ENCODE peak calls at places on chromosomes 11 and 22, in five cellular contexts. One of them, this sample, is unnamed.

GRCh38 chr11:134181707-134182106 is 42.1 kb downstream of the NCAPD3 start:
- DNase-seq in cardiac muscle cell: no peak
- DNase-seq in uterus: no peak
- DNase-seq in dorsolateral prefrontal cortex: no peak
- DNase-seq in naive thymus-derived CD4-positive, alpha-beta T cell: no peak
- DNase-seq in this sample: no peak

GRCh38 chr22:45574069-45574703 is 71.5 kb downstream of the FBLN1 start:
- DNase-seq in cardiac muscle cell: no peak
- DNase-seq in uterus: no peak
- DNase-seq in dorsolateral prefrontal cortex: no peak
- DNase-seq in naive thymus-derived CD4-positive, alpha-beta T cell: no peak
- DNase-seq in this sample: no peak

GRCh38 chr11:64724863-64725535 is 2.0 kb upstream of the NRXN2 start:
- DNase-seq in cardiac muscle cell: no peak
- DNase-seq in uterus: no peak
- DNase-seq in dorsolateral prefrontal cortex: no peak
- DNase-seq in naive thymus-derived CD4-positive, alpha-beta T cell: no peak
- DNase-seq in this sample: no peak

GRCh38 chr11:102566112-102566511 is 35.6 kb upstream of the MMP7 start:
- DNase-seq in cardiac muscle cell: no peak
- DNase-seq in uterus: no peak
- DNase-seq in dorsolateral prefrontal cortex: no peak
- DNase-seq in naive thymus-derived CD4-positive, alpha-beta T cell: no peak
- DNase-seq in this sample: no peak

GRCh38 chr11:47241740-47242400 is 6.7 kb downstream of the ACP2 start:
- DNase-seq in cardiac muscle cell: no peak
- DNase-seq in uterus: no peak
- DNase-seq in dorsolateral prefrontal cortex: no peak
- DNase-seq in naive thymus-derived CD4-positive, alpha-beta T cell: no peak
- DNase-seq in this sample: no peak

GRCh38 chr22:44859641-44860040 is 107.3 kb downstream of the ARHGAP8 start:
- DNase-seq in cardiac muscle cell: no peak
- DNase-seq in uterus: no peak
- DNase-seq in dorsolateral prefrontal cortex: no peak
- DNase-seq in naive thymus-derived CD4-positive, alpha-beta T cell: no peak
- DNase-seq in this sample: no peak

GRCh38 chr11:79421820-79422219 is 19.0 kb downstream of the TENM4 start:
- DNase-seq in cardiac muscle cell: no peak
- DNase-seq in uterus: no peak
- DNase-seq in dorsolateral prefrontal cortex: no peak
- DNase-seq in naive thymus-derived CD4-positive, alpha-beta T cell: no peak
- DNase-seq in this sample: no peak

GRCh38 chr11:11481371-11481770 is 128.3 kb upstream of the CSNK2A3 start:
- DNase-seq in cardiac muscle cell: no peak
- DNase-seq in uterus: no peak
- DNase-seq in dorsolateral prefrontal cortex: no peak
- DNase-seq in naive thymus-derived CD4-positive, alpha-beta T cell: no peak
- DNase-seq in this sample: no peak

GRCh38 chr11:14566331-14567063 is 46.3 kb upstream of the PSMA1 start:
- DNase-seq in cardiac muscle cell: no peak
- DNase-seq in uterus: no peak
- DNase-seq in dorsolateral prefrontal cortex: no peak
- DNase-seq in naive thymus-derived CD4-positive, alpha-beta T cell: no peak
- DNase-seq in this sample: no peak

GRCh38 chr11:99418927-99419707 is 398.4 kb downstream of the CNTN5 start:
- DNase-seq in cardiac muscle cell: no peak
- DNase-seq in uterus: no peak
- DNase-seq in dorsolateral prefrontal cortex: no peak
- DNase-seq in naive thymus-derived CD4-positive, alpha-beta T cell: no peak
- DNase-seq in this sample: no peak

GRCh38 chr11:33894402-33894754 is 2.5 kb upstream of the LMO2 start:
- DNase-seq in cardiac muscle cell: no peak
- DNase-seq in uterus: no peak
- DNase-seq in dorsolateral prefrontal cortex: no peak
- DNase-seq in naive thymus-derived CD4-positive, alpha-beta T cell: no peak
- DNase-seq in this sample: no peak
- H3K4me3 ChIP-seq in cardiac muscle cell: no peak
- H3K4me3 ChIP-seq in uterus: no peak
- H3K4me3 ChIP-seq in dorsolateral prefrontal cortex: no peak
- H3K4me3 ChIP-seq in naive thymus-derived CD4-positive, alpha-beta T cell: peak
- H3K4me3 ChIP-seq in this sample: no peak

GRCh38 chr11:126115820-126116319 is 53.2 kb upstream of the CDON start:
- DNase-seq in cardiac muscle cell: peak
- DNase-seq in uterus: peak
- DNase-seq in dorsolateral prefrontal cortex: no peak
- DNase-seq in naive thymus-derived CD4-positive, alpha-beta T cell: no peak
- DNase-seq in this sample: no peak
- H3K4me3 ChIP-seq in cardiac muscle cell: no peak
- H3K4me3 ChIP-seq in uterus: no peak
- H3K4me3 ChIP-seq in dorsolateral prefrontal cortex: no peak
- H3K4me3 ChIP-seq in naive thymus-derived CD4-positive, alpha-beta T cell: no peak
- H3K4me3 ChIP-seq in this sample: no peak

DNA sequence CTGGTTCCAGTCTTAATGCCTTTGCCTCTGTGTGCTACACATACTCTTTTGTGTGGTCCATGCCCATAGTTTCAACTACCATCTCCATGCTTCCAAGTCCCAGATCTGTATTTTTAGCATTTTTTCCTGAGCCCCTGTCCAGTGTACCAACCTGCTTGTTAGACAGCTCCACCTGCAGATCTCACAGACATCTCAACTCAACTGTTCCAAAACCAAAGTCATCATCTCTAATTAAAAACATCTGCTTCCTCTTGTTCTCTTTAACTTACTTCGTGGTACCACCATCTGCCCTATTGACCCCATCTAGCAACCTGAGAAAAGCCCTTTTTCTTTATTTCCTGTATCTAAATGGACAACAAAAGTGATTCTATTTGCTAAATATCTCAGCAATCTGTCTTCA is 8.6 kb upstream of the KMT2A start:
- DNase-seq in cardiac muscle cell: no peak
- DNase-seq in uterus: no peak
- DNase-seq in dorsolateral prefrontal cortex: no peak
- DNase-seq in naive thymus-derived CD4-positive, alpha-beta T cell: no peak
- DNase-seq in this sample: no peak
- H3K4me3 ChIP-seq in cardiac muscle cell: no peak
- H3K4me3 ChIP-seq in uterus: no peak
- H3K4me3 ChIP-seq in dorsolateral prefrontal cortex: no peak
- H3K4me3 ChIP-seq in naive thymus-derived CD4-positive, alpha-beta T cell: no peak
- H3K4me3 ChIP-seq in this sample: no peak

DNA sequence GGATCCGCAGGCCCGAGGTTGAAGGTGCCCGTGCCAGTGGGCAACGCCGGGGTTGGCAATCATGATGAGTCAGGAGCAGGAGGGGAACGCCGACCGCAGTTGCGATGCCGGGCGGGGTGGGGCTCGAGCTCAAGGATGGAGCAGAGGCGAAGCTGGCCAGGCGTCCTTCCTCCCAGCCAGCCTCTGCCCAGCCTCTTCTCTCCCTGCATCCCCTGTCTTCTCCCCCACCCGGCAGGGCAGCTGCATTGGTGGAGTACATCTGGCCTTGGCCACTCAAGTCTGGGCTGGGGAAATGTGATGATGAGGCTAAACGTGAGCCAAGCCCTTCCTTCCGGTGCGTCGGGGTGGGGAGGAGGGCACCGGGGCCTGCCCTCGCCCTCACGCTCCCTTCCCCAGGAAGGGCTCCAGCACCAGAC is 3.9 kb downstream of the IFITM10 start:
- DNase-seq in cardiac muscle cell: no peak
- DNase-seq in uterus: no peak
- DNase-seq in dorsolateral prefrontal cortex: peak
- DNase-seq in naive thymus-derived CD4-positive, alpha-beta T cell: no peak
- DNase-seq in this sample: no peak
- H3K4me3 ChIP-seq in cardiac muscle cell: no peak
- H3K4me3 ChIP-seq in uterus: no peak
- H3K4me3 ChIP-seq in dorsolateral prefrontal cortex: peak
- H3K4me3 ChIP-seq in naive thymus-derived CD4-positive, alpha-beta T cell: no peak
- H3K4me3 ChIP-seq in this sample: no peak

This sample was measured in esophagus muscularis mucosa.